ENCODE peak calls at places on chromosome 10, in five cellular contexts. M is fibroblast of lung; I is SK-MEL-5; H is activated CD8-positive, alpha-beta memory T cell treated with anti-CD3 and anti-CD28 coated beads for 4 hours; S is NCI-H1105. U is an unnamed sample.

GRCh38 chr10:15605740-15606369 is 113.9 kb downstream of the ITGA8 start:
- DNase-seq in H (no peak), M (no peak), I (no peak), S (no peak), U (no peak)

GRCh38 chr10:46226900-46227558 is 59.8 kb upstream of the ANTXRL start:
- DNase-seq in H (no peak), I (no peak), S (no peak), M (no peak), U (no peak)

GRCh38 chr10:61733358-61733940 is 70.7 kb downstream of the CABCOCO1 start:
- DNase-seq in H (no peak), M (peak), S (no peak), I (peak), U (peak)

GRCh38 chr10:4241724-4242345 is 456.8 kb upstream of the KLF6 start:
- DNase-seq in M (peak), S (no peak), H (no peak), I (peak), U (no peak)

GRCh38 chr10:53422223-53422888 is 649.8 kb upstream of the MBL2 start:
- DNase-seq in M (no peak), I (no peak), S (no peak), H (no peak), U (no peak)

GRCh38 chr10:5355762-5356478 is 8.8 kb upstream of the UCN3 start:
- DNase-seq in I (no peak), M (no peak), H (no peak), S (no peak), U (no peak)

GRCh38 chr10:102375250-102375649 is 20.3 kb upstream of the NFKB2 start:
- DNase-seq in H (no peak), I (no peak), M (no peak), S (no peak), U (no peak)

GRCh38 chr10:26890956-26891355 is 30.2 kb upstream of the ABI1 start:
- DNase-seq in S (no peak), H (no peak), I (peak), M (peak), U (peak)

GRCh38 chr10:64112697-64113367 is 591.6 kb downstream of the REEP3 start:
- DNase-seq in I (no peak), S (no peak), M (no peak), H (no peak), U (no peak)

GRCh38 chr10:17206210-17206709 is 4.8 kb upstream of the TRDMT1 start:
- DNase-seq in H (peak), S (no peak), M (peak), I (peak), U (peak)

GRCh38 chr10:48885376-48885775 is 54.3 kb downstream of the LRRC18 start:
- DNase-seq in H (no peak), I (peak), S (no peak), M (no peak), U (no peak)

GRCh38 chr10:278707-279106 is 143.5 kb downstream of the ZMYND11 start:
- DNase-seq in M (no peak), I (no peak), S (no peak), H (no peak), U (no peak)

GRCh38 chr10:6383099-6383812 is 180.5 kb downstream of the PFKFB3 start:
- DNase-seq in S (no peak), M (peak), H (no peak), I (peak), U (no peak)

GRCh38 chr10:67077376-67077775 is 151.5 kb downstream of the LRRTM3 start:
- DNase-seq in M (peak), S (no peak), I (no peak), H (no peak), U (no peak)

GRCh38 chr10:30705086-30705624 is 75.6 kb upstream of the LYZL2 start:
- DNase-seq in M (no peak), I (no peak), H (no peak), S (no peak), U (no peak)

GRCh38 chr10:23351914-23352313 is 7.3 kb upstream of the C10orf67 start:
- DNase-seq in M (peak), H (no peak), S (no peak), I (no peak), U (no peak)

GRCh38 chr10:5976689-5977470 is 463 bp downstream of the IL15RA start:
- DNase-seq in S (no peak), M (peak), I (no peak), H (peak), U (peak)

U was measured in activated CD4-positive, alpha-beta T cell treated with anti-CD3 and anti-CD28 coated beads, Interleukin-2, amount 50 U/mL, for 24 hours.